ENCODE peak calls at places on chromosomes 1 and 21, in five cellular contexts. G is thoracic aorta, L is aorta, J is colonic mucosa, I is osteoblast. V is an unnamed sample.

GRCh38 chr1:59976194-59977074 is 49.9 kb upstream of the CYP2J2 start:
- DNase-seq in G (peak; percentile 15), L (peak; percentile 91), J (peak; percentile 79), I (peak; percentile 91), V (peak; percentile 43)

GRCh38 chr1:119368556-119368955 is at the start of gene HAO2:
- DNase-seq in G (no peak), L (no peak), J (no peak), I (no peak), V (no peak)

GRCh38 chr1:203557958-203558760 is 64.2 kb downstream of the OPTC start:
- DNase-seq in G (peak; percentile 73), L (peak; percentile 89), J (no peak), I (peak; percentile 88), V (peak; percentile 75)

GRCh38 chr1:155981266-155982088 is 3.1 kb upstream of the ARHGEF2 start:
- DNase-seq in G (no peak), L (no peak), J (no peak), I (peak; percentile 88), V (no peak)

GRCh38 chr1:170239445-170239844 is 93.7 kb downstream of the NTMT2 start:
- DNase-seq in G (no peak), L (no peak), J (no peak), I (no peak), V (no peak)

GRCh38 chr1:184199036-184199796 is 147.7 kb downstream of the TSEN15 start:
- DNase-seq in G (no peak), L (no peak), J (no peak), I (no peak), V (no peak)

GRCh38 chr1:178644308-178645120 is 80.5 kb upstream of the RALGPS2 start:
- DNase-seq in G (no peak), L (no peak), J (peak; percentile 40), I (peak; percentile 53), V (no peak)

GRCh38 chr21:36235058-36235582 is 78.5 kb downstream of the DOP1B start:
- DNase-seq in G (no peak), L (no peak), J (peak; percentile 28), I (no peak), V (no peak)

GRCh38 chr1:201359873-201360210 is 17.6 kb downstream of the TNNT2 start:
- DNase-seq in G (no peak), L (peak; percentile 54), J (no peak), I (no peak), V (no peak)

GRCh38 chr21:38756746-38757145 is 49.0 kb upstream of the ETS2 start:
- DNase-seq in G (no peak), L (no peak), J (no peak), I (peak; percentile 87), V (no peak)

GRCh38 chr1:204990059-204990664 is 52.9 kb upstream of the CNTN2 start:
- DNase-seq in G (no peak), L (no peak), J (no peak), I (no peak), V (no peak)

GRCh38 chr1:229553621-229554120 is 4.8 kb downstream of the ABCB10 start:
- DNase-seq in G (no peak), L (no peak), J (no peak), I (no peak), V (no peak)

GRCh38 chr21:45019076-45019886 is 55.1 kb upstream of the ADARB1 start:
- DNase-seq in G (no peak), L (peak; percentile 94), J (no peak), I (peak; percentile 97), V (no peak)

GRCh38 chr1:50023292-50024159 is at the start of gene AGBL4:
- DNase-seq in G (no peak), L (peak; percentile 79), J (peak; percentile 69), I (peak; percentile 70), V (no peak)

GRCh38 chr21:20996421-20997307 is 1.5 kb upstream of the NCAM2 start:
- DNase-seq in G (no peak), L (no peak), J (no peak), I (peak; percentile 87), V (no peak)

DNA sequence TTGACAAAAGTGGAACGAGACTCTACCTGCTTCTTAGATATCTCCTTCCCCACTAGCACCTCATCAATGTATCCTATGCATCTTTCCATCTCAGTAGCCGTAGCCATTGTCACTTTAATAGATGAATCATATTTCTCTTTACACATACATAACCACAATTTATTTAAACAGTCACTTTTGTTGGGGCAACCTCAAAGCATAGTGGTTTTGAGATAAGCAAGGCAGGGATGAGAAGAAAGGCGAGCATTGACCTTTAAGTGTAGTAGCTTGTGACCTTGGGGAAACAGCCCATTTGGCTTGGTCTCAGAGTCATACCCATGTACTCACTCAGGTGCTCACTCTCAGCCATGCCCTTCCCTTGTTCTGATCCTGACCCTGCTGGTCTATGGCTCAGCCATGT is 260.1 kb downstream of the C1orf94 start:
- DNase-seq in G (no peak), L (no peak), J (no peak), I (no peak), V (no peak)
- H3K27me3 ChIP-seq in G (no peaks in the 10 kb centered on the region), L (no peaks in the 10 kb centered on the region), J (no peaks in the 10 kb centered on the region), I (no peaks in the 10 kb centered on the region), V (no peaks in the 10 kb centered on the region)

DNA sequence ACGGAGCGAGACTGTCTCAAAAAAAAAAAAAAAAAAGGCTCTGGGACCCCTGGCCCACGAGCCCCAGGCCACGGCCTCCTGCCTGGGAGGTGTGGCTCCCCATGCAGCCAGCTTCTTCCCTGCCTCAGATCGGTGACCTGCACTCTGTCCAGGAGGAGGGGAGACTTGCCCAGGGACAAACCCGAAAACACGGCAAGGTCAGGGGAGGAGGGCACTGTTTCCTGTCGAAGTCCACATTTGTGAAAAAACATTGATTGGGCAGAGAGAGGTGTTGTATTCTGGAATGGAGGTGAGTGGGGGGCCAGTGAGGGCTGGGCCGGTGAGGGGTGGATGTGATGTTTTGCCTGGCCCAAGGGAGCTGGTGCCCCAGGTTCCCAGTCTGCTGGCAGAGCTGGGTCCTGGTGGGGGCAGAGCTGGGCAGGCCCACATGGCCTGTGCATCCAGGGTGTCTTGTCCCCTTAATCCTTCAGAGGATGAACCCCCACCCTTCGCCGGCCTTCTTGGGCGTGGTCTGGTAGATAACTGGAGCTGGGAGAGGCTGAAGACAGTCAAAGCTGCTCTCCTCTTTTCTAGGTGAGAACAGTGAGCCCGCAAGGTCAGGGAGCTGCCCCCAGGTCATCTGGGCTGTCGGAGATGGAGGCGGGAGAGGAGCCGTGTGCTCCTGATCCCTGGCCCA is 12.4 kb upstream of the FAAP20 start:
- DNase-seq in G (no peak), L (no peak), J (peak; percentile 35), I (no peak), V (no peak)
- H3K4me3 ChIP-seq in G (peak overlapping the region; percentile 54), L (no peak overlapping the region), J (no peak overlapping the region), I (peak overlapping the region; percentile 64), V (no peak overlapping the region)

GRCh38 chr1:24363994-24364393 is 44.8 kb downstream of the GRHL3 start:
- DNase-seq in G (no peak), L (no peak), J (no peak), I (no peak), V (no peak)

GRCh38 chr1:24361811-24362210 is 42.7 kb downstream of the GRHL3 start:
- DNase-seq in G (no peak), L (no peak), J (no peak), I (no peak), V (no peak)

GRCh38 chr1:24362982-24363614 is 43.9 kb downstream of the GRHL3 start:
- DNase-seq in G (no peak), L (no peak), J (no peak), I (peak; percentile 98), V (peak; percentile 24)

GRCh38 chr1:24362416-24362815 is 43.3 kb downstream of the GRHL3 start:
- DNase-seq in G (no peak), L (no peak), J (no peak), I (no peak), V (no peak)

DNA sequence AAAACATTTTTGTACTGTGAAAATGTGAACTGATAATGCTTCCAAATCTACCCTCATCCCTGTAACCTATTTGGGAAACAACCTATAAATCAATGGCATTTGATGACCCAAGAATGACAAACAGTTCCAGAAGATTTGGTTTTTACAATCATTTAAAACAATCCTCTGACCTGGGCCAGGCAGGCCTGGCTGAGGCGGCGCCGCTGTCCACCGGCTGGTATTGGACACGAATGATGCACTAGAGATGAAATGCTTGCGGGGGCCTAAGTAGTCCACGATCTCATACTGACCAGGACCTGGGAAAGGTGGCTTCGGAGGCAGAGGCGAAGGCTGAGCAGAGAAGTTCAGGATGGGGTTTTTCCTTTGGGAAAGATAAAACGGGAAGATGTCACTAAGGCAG is 41.5 kb downstream of the GRHL3 start:
- DNase-seq in G (no peak), L (no peak), J (no peak), I (no peak), V (no peak)
- H3K27me3 ChIP-seq in G (no peaks in the 10 kb centered on the region), L (no peaks in the 10 kb centered on the region), J (no peaks in the 10 kb centered on the region), I (no peaks in the 10 kb centered on the region), V (no peaks in the 10 kb centered on the region)

GRCh38 chr1:2177946-2178538 is 16.5 kb downstream of the FAAP20 start:
- DNase-seq in G (no peak), L (no peak), J (no peak), I (no peak), V (no peak)

GRCh38 chr1:2177541-2177940 is 17.0 kb downstream of the FAAP20 start:
- DNase-seq in G (no peak), L (no peak), J (no peak), I (no peak), V (no peak)

GRCh38 chr1:2179283-2180013 is 15.1 kb downstream of the FAAP20 start:
- DNase-seq in G (no peak), L (no peak), J (no peak), I (no peak), V (no peak)

GRCh38 chr1:2180297-2181245 is 14.0 kb downstream of the FAAP20 start:
- DNase-seq in G (no peak), L (no peak), J (no peak), I (peak; percentile 92), V (no peak)

DNA sequence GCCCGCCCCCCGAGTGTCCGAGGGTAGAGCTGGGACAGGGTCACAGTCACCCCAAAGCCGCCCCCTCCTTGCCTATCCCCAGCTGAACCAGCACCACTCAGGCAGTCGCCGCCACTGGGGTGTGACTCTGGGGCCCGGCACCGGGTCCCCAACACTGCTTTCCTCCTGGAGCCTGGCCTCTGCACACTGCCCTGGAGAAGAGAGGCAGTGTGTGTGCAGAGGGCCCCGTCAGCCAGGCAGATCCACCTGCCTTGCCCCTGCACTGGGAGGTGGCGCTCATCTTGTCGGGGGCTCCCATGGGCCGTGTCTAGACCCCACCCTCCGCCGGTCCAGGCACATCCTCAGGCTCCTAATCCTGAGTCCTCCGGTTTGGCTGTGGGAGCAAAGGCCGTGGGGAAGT is 15.7 kb downstream of the FAAP20 start:
- DNase-seq in G (no peak), L (no peak), J (no peak), I (no peak), V (no peak)
- H3K4me3 ChIP-seq in G (no peak overlapping the region), L (no peak overlapping the region), J (no peak overlapping the region), I (no peak overlapping the region), V (no peak overlapping the region)

GRCh38 chr1:175576870-175577269 is 166.5 kb downstream of the TNR start:
- DNase-seq in G (no peak), L (no peak), J (no peak), I (no peak), V (no peak)
- H3K27me3 ChIP-seq in G (no peaks in the 10 kb centered on the region), L (no peaks in the 10 kb centered on the region), J (no peaks in the 10 kb centered on the region), I (no peaks in the 10 kb centered on the region), V (no peaks in the 10 kb centered on the region)

GRCh38 chr1:150562384-150563339 is 13.5 kb downstream of the ADAMTSL4 start:
- DNase-seq in G (no peak), L (peak; percentile 74), J (peak; percentile 67), I (peak; percentile 62), V (no peak)
- H3K4me3 ChIP-seq in G (peak overlapping the region; percentile 71), L (no peak overlapping the region), J (peak overlapping the region; percentile 42), I (peak overlapping the region; percentile 81), V (peak overlapping the region; percentile 68)

GRCh38 chr1:34885405-34886247 is 26.1 kb upstream of the SMIM12 start:
- DNase-seq in G (no peak), L (peak; percentile 85), J (peak; percentile 73), I (peak; percentile 90), V (no peak)
- H3K27me3 ChIP-seq in G (peaks cover 14% of the 10 kb centered on the region), L (no peaks in the 10 kb centered on the region), J (peaks cover 36% of the 10 kb centered on the region), I (peaks cover 27% of the 10 kb centered on the region), V (peaks cover 39% of the 10 kb centered on the region)

V was measured in gastrocnemius medialis.